ENCODE peak calls at places on chromosomes 3 and 15, in five cellular contexts. I is breast epithelium, A is osteoblast, W is right atrium auricular region, U is OCI-LY7. V is an unnamed sample.

GRCh38 chr15:48021336-48022086 is 99.3 kb upstream of the SLC24A5 start:
- DNase-seq in I (no peak), A (no peak), W (no peak), U (no peak), V (no peak)

GRCh38 chr3:195096053-195096452 is 174.9 kb downstream of the XXYLT1 start:
- DNase-seq in I (no peak), A (no peak), W (no peak), U (no peak), V (no peak)

GRCh38 chr3:101941253-101942039 is 92.1 kb downstream of the NFKBIZ start:
- DNase-seq in I (no peak), A (no peak), W (no peak), U (no peak), V (no peak)

GRCh38 chr15:94164202-94164807 is 67.1 kb upstream of the MCTP2 start:
- DNase-seq in I (no peak), A (no peak), W (no peak), U (peak), V (no peak)

GRCh38 chr3:159929181-159929893 is 59.3 kb upstream of the IL12A start:
- DNase-seq in I (no peak), A (no peak), W (no peak), U (no peak), V (no peak)

GRCh38 chr3:189118896-189119295 is 52.9 kb upstream of the TPRG1 start:
- DNase-seq in I (no peak), A (no peak), W (no peak), U (no peak), V (no peak)

GRCh38 chr3:122598556-122598955 is 21.1 kb downstream of the PARP15 start:
- DNase-seq in I (no peak), A (no peak), W (no peak), U (no peak), V (no peak)

GRCh38 chr15:96720656-96721055 is 390.2 kb downstream of the NR2F2 start:
- DNase-seq in I (no peak), A (no peak), W (no peak), U (no peak), V (no peak)

GRCh38 chr3:132898131-132898530 is 140.1 kb upstream of the TMEM108 start:
- DNase-seq in I (no peak), A (no peak), W (no peak), U (no peak), V (no peak)

GRCh38 chr3:134650431-134651346 is at the start of gene KY:
- DNase-seq in I (no peak), A (peak), W (peak), U (no peak), V (no peak)

GRCh38 chr3:37608061-37608702 is 253.5 kb upstream of the CTDSPL start:
- DNase-seq in I (no peak), A (no peak), W (no peak), U (no peak), V (no peak)

GRCh38 chr3:16808393-16809107 is 76.2 kb upstream of the PLCL2 start:
- DNase-seq in I (no peak), A (no peak), W (no peak), U (no peak), V (no peak)

GRCh38 chr3:165464736-165465135 is 268.6 kb upstream of the SLITRK3 start:
- DNase-seq in I (no peak), A (no peak), W (no peak), U (no peak), V (no peak)

GRCh38 chr3:77041756-77042155 is 1.9 kb downstream of the ROBO2 start:
- DNase-seq in I (no peak), A (no peak), W (no peak), U (no peak), V (no peak)

GRCh38 chr3:48038971-48039481 is 22.8 kb upstream of the MAP4 start:
- DNase-seq in I (no peak), A (peak), W (no peak), U (no peak), V (no peak)

GRCh38 chr15:33963831-33964664 is 4.2 kb upstream of the CHRM5 start:
- DNase-seq in I (no peak), A (peak), W (no peak), U (peak), V (no peak)

GRCh38 chr3:170633573-170633972 is 47.7 kb upstream of the SLC7A14 start:
- DNase-seq in I (no peak), A (no peak), W (no peak), U (no peak), V (no peak)

GRCh38 chr3:143168518-143169192 is 49.1 kb downstream of the CHST2 start:
- DNase-seq in I (no peak), A (no peak), W (no peak), U (no peak), V (no peak)

GRCh38 chr3:10917176-10917575 is 75.4 kb upstream of the SLC6A1 start:
- DNase-seq in I (no peak), A (no peak), W (no peak), U (no peak), V (peak)

GRCh38 chr3:131394400-131394799 is 12.8 kb downstream of the NUDT16 start:
- DNase-seq in I (no peak), A (no peak), W (no peak), U (no peak), V (no peak)

DNA sequence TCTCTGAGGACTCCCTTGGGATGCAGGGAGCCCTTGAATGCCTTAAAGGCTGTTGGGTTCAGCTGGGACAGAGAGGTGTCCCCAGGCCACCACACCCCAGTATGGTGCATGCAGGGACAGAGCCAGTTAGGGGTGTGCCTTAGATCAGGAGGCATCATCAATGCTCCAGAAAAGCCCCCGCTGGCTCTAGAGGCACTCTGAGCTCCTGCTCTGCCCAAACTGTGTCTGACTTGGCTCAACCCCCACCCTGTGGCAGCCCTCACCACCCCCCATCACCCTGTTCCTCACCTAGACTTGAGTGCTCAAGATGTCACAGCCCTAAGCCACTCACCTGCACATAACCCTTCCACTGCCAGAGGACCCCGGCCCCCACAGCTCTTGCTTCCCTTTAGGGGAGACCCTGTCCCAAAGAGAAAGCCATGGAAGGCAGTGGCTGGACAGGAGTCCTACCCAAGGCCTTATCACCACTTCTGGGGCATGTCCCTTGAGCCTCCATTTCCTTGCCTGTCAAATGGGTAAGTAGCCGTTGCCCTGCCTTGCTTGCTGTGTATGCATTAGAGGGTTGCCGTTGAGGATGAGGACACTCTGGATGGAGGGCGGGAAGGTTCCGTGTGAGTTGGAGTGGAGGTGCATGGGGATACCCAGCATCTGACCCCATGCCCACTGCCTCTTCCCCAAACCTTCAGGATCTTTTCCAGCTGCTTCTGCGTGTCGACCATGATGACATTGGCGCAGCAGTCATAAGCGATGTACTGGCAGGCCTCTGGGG is 41.4 kb downstream of the ACSBG1 start:
- DNase-seq in I (no peak), A (no peak), W (no peak), U (no peak), V (no peak)
- H3K27ac ChIP-seq in I (no peak), A (no peak), W (no peak), U (no peak), V (no peak)

GRCh38 chr15:27499719-27500118 is 528.7 kb downstream of the GABRG3 start:
- DNase-seq in I (no peak), A (no peak), W (no peak), U (no peak), V (no peak)

GRCh38 chr15:27498700-27499099 is 527.7 kb downstream of the GABRG3 start:
- DNase-seq in I (no peak), A (no peak), W (no peak), U (no peak), V (no peak)

GRCh38 chr15:27495963-27496459 is 525.0 kb downstream of the GABRG3 start:
- DNase-seq in I (no peak), A (no peak), W (no peak), U (no peak), V (no peak)

GRCh38 chr15:27500206-27500605 is 529.2 kb downstream of the GABRG3 start:
- DNase-seq in I (no peak), A (no peak), W (no peak), U (no peak), V (no peak)

GRCh38 chr15:27499191-27499590 is 528.2 kb downstream of the GABRG3 start:
- DNase-seq in I (no peak), A (no peak), W (no peak), U (no peak), V (no peak)
- TF ChIP-seq CTCF in I (no peak), A (no peak), W (no peak), U (no peak), V (no peak)

DNA sequence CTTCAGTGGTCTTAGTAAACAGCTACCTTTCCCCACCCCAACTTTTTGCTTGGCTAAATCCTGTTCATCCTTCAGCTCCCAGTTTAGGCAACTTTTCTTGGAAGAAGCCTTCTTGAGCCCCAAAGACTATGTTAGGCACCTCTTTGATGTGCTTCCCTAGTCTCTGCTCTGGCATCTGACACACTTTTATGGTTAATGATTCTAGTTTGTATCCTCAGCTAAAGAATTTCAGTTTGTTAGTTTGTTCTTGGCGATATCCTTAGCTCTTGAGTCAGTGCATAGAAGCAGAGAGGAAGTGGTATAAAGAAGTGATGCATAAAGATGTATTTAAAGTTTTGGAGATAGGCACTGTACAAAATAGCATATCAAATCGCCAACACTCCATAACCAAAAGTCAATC is 168.4 kb downstream of the WDR72 start:
- DNase-seq in I (no peak), A (no peak), W (no peak), U (no peak), V (no peak)
- H3K27ac ChIP-seq in I (no peak), A (no peak), W (no peak), U (no peak), V (no peak)

GRCh38 chr3:127497166-127497565 is 93.4 kb downstream of the TPRA1 start:
- DNase-seq in I (no peak), A (no peak), W (no peak), U (no peak), V (no peak)
- TF ChIP-seq CTCF in I (no peak), A (no peak), W (no peak), U (no peak), V (no peak)

GRCh38 chr15:45729146-45729545 is 94.3 kb downstream of the SQOR start:
- DNase-seq in I (no peak), A (no peak), W (no peak), U (no peak), V (no peak)
- H3K27ac ChIP-seq in I (no peak), A (no peak), W (no peak), U (no peak), V (no peak)

GRCh38 chr3:42068303-42069088 is 22.7 kb upstream of the TRAK1 start:
- DNase-seq in I (no peak), A (no peak), W (no peak), U (no peak), V (no peak)

GRCh38 chr3:42072583-42072924 is 18.6 kb upstream of the TRAK1 start:
- DNase-seq in I (no peak), A (no peak), W (no peak), U (no peak), V (no peak)

GRCh38 chr3:42070089-42070885 is 20.9 kb upstream of the TRAK1 start:
- DNase-seq in I (no peak), A (no peak), W (no peak), U (no peak), V (no peak)

GRCh38 chr3:42072930-42073329 is 18.2 kb upstream of the TRAK1 start:
- DNase-seq in I (no peak), A (no peak), W (no peak), U (peak), V (no peak)

DNA sequence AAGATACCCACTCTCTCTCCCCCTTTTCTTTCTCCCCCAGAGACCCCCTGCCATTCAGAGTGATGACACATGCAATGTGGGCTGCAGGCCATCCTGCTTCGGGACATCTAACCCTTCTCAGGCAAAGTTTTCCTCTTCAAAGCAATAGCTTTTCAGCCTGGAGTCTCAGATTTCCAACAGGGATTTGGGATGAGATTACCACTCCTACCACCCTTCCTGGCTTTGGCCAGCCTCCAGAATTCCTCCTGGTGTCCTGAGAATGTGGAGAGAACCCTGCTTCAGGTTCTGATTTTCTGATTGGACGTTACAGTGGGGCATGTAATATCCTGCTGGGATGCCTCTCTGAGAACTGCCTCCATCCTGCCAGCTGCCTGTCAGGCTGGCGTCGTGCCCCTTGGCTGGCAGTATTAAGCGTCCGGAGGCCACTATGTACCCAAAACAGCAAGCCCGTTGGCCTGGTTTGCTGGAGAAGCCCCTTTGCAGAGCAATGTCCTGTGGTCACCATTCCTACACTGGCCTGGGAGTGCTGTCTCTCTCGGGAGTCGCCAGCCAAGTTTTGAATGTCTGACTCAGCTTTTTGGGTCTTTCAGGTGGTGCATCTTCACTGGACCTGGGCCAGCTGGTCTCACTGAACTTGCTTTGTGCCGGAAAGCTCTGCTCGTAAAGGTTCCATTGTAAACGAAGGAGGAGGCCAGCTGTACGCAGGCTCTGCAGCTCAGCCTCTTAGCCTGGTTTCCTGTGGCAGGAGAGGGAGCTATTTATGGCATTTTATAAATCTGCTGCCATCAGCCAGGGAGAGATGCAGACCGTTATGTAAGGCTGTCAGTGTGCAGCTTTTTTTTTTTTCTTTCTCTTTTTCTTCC is 19.2 kb upstream of the TRAK1 start:
- DNase-seq in I (peak), A (no peak), W (no peak), U (peak), V (peak)
- TF ChIP-seq CTCF in I (no peak), A (no peak), W (no peak), U (no peak), V (no peak)

DNA sequence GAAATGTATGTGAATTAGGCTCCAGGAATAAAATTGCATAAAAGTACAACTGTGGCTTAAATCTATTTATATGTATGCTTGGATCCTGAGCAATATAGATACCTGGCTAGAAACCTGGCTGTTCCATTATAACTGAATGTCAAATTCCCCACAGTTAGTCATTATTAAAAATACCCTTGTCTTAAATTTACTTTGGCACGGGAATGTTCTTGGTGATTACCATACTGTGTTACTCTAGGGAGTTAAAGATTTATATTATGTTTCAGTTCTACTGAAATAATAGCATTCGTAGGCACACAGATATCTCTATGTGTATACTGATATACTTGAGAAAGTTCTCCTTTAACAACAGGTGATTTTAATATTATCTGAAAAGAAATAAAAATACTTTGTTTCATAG is 394.1 kb downstream of the PTPRG start:
- DNase-seq in I (no peak), A (peak), W (no peak), U (no peak), V (no peak)
- H3K27ac ChIP-seq in I (no peak), A (peak), W (no peak), U (no peak), V (no peak)

DNA sequence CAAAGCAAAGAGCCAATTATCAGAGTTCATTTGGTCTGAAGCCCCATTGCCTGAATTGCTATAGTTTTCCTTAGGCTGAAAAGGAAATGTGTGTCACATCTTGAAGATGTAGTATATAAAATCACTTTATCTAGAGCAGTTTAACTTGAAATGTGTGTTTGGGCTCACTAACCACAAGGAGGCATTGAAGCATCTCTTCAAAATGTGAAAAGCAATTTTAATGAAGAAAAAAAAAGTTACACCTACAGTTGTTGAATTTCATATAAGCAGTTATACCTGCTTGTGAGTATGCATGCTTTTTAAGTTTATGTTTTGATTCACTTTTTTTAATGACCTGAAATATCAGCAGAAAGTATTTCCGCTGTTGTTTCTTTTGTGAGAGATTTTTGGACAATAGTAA is 129.3 kb downstream of the IQCH start:
- DNase-seq in I (no peak), A (no peak), W (no peak), U (peak), V (no peak)
- TF ChIP-seq CTCF in I (no peak), A (peak), W (no peak), U (peak), V (no peak)

GRCh38 chr3:156674911-156675743 is 737 bp downstream of the TIPARP start:
- DNase-seq in I (peak), A (peak), W (peak), U (peak), V (peak)

GRCh38 chr3:156675744-156676466 is 1.5 kb downstream of the TIPARP start:
- DNase-seq in I (peak), A (peak), W (peak), U (no peak), V (peak)

GRCh38 chr3:156674046-156674910 is at the start of gene TIPARP:
- DNase-seq in I (peak), A (peak), W (peak), U (peak), V (peak)

GRCh38 chr3:156676467-156677119 is 2.2 kb downstream of the TIPARP start:
- DNase-seq in I (no peak), A (peak), W (no peak), U (peak), V (no peak)

GRCh38 chr3:156673732-156674045 is 701 bp upstream of the TIPARP start:
- DNase-seq in I (no peak), A (no peak), W (no peak), U (no peak), V (no peak)
- H3K27ac ChIP-seq in I (peak), A (peak), W (peak), U (peak), V (peak)

DNA sequence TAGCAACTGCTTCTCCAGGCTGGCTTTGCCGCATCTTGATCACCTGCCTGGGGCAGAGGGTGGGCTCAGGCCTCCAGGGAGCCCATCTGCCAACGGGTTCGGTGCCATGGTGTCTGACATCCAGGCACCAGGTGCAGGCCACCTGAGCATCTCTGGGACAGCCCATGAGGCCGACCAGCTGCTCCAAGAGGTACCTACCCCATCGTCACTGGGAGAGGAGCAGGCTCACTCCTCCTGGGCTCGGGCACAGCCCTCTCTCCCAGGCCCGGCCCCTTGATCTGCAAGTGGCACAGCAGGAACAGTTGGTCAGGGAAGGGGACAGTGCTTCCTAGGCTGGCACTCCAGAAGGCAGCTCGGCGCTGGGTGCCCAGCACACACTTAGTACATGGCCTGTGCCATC is 21.9 kb downstream of the TPRA1 start:
- DNase-seq in I (no peak), A (no peak), W (no peak), U (no peak), V (no peak)
- TF ChIP-seq CTCF in I (no peak), A (no peak), W (no peak), U (no peak), V (no peak)